ENCODE peak calls at places on chromosomes 7 and 10, in five cellular contexts. One of them, this sample, is unnamed.

GRCh38 chr7:156547884-156548561 is 92.6 kb upstream of the RNF32 start:
- DNase-seq in K562: no peak
- DNase-seq in H1: no peak
- DNase-seq in HepG2: no peak
- DNase-seq in GM12878: peak
- DNase-seq in this sample: no peak

GRCh38 chr7:17440831-17441230 is 142.4 kb downstream of the AHR start:
- DNase-seq in K562: no peak
- DNase-seq in H1: no peak
- DNase-seq in HepG2: no peak
- DNase-seq in GM12878: no peak
- DNase-seq in this sample: no peak

GRCh38 chr10:22849077-22849810 is 78.6 kb upstream of the ARMC3 start:
- DNase-seq in K562: no peak
- DNase-seq in H1: no peak
- DNase-seq in HepG2: peak
- DNase-seq in GM12878: no peak
- DNase-seq in this sample: no peak

GRCh38 chr7:80804581-80804980 is 114.3 kb downstream of the SEMA3C start:
- DNase-seq in K562: no peak
- DNase-seq in H1: no peak
- DNase-seq in HepG2: no peak
- DNase-seq in GM12878: no peak
- DNase-seq in this sample: no peak

GRCh38 chr7:146411975-146412374 is 295.4 kb downstream of the CNTNAP2 start:
- DNase-seq in K562: no peak
- DNase-seq in H1: peak
- DNase-seq in HepG2: no peak
- DNase-seq in GM12878: no peak
- DNase-seq in this sample: peak

GRCh38 chr7:3439333-3440030 is 138.4 kb downstream of the SDK1 start:
- DNase-seq in K562: no peak
- DNase-seq in H1: no peak
- DNase-seq in HepG2: no peak
- DNase-seq in GM12878: no peak
- DNase-seq in this sample: no peak

GRCh38 chr10:126422561-126422960 is 34.3 kb upstream of the ADAM12 start:
- DNase-seq in K562: no peak
- DNase-seq in H1: no peak
- DNase-seq in HepG2: no peak
- DNase-seq in GM12878: no peak
- DNase-seq in this sample: no peak

GRCh38 chr10:11138634-11139033 is 121.0 kb downstream of the CELF2 start:
- DNase-seq in K562: no peak
- DNase-seq in H1: no peak
- DNase-seq in HepG2: no peak
- DNase-seq in GM12878: no peak
- DNase-seq in this sample: no peak

GRCh38 chr7:37065779-37066271 is 341.5 kb upstream of the AOAH start:
- DNase-seq in K562: no peak
- DNase-seq in H1: no peak
- DNase-seq in HepG2: no peak
- DNase-seq in GM12878: peak
- DNase-seq in this sample: no peak

GRCh38 chr7:69787736-69788431 is 189.6 kb downstream of the AUTS2 start:
- DNase-seq in K562: no peak
- DNase-seq in H1: no peak
- DNase-seq in HepG2: no peak
- DNase-seq in GM12878: no peak
- DNase-seq in this sample: no peak

GRCh38 chr7:55326079-55326847 is 38.9 kb upstream of the LANCL2 start:
- DNase-seq in K562: no peak
- DNase-seq in H1: no peak
- DNase-seq in HepG2: no peak
- DNase-seq in GM12878: no peak
- DNase-seq in this sample: no peak

GRCh38 chr10:113273877-113274829 is 278.7 kb upstream of the HABP2 start:
- DNase-seq in K562: no peak
- DNase-seq in H1: no peak
- DNase-seq in HepG2: no peak
- DNase-seq in GM12878: no peak
- DNase-seq in this sample: no peak
- TF ChIP-seq ATF2 in K562: no peak
- TF ChIP-seq ATF2 in H1: no peak
- TF ChIP-seq ATF2 in HepG2: no peak
- TF ChIP-seq ATF2 in GM12878: no peak
- TF ChIP-seq ATF2 in this sample: no peak

DNA sequence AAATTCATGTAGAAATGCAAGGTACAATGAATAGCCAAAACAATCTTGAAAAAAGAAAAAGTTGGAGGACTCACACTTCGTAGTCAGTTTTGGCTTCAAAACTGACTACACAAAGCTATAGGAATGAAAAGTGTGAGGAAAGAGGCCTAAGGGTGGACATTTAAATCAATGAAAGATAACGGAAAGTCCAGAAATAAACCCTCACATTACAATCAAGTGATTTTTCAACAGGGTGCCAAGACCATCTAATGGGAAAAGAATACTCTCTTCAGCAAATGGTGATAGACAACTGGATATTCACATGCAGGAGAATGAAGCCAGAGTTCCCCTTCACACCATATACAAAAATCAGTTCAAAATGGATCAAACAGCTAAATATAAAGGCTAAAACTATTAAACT is 106.8 kb downstream of the SRPK2 start:
- DNase-seq in K562: no peak
- DNase-seq in H1: no peak
- DNase-seq in HepG2: no peak
- DNase-seq in GM12878: no peak
- DNase-seq in this sample: no peak
- TF ChIP-seq CTCF in K562: no peak
- TF ChIP-seq CTCF in H1: no peak
- TF ChIP-seq CTCF in HepG2: no peak
- TF ChIP-seq CTCF in GM12878: no peak
- TF ChIP-seq CTCF in this sample: no peak

GRCh38 chr7:28297821-28298439 is 114.4 kb upstream of the CREB5 start:
- DNase-seq in K562: no peak
- DNase-seq in H1: no peak
- DNase-seq in HepG2: no peak
- DNase-seq in GM12878: no peak
- DNase-seq in this sample: no peak
- TF ChIP-seq SP1 in K562: no peak
- TF ChIP-seq SP1 in H1: no peak
- TF ChIP-seq SP1 in HepG2: no peak
- TF ChIP-seq SP1 in GM12878: no peak
- TF ChIP-seq SP1 in this sample: no peak

GRCh38 chr7:107355616-107356015 is 114.2 kb upstream of the GPR22 start:
- DNase-seq in K562: no peak
- DNase-seq in H1: no peak
- DNase-seq in HepG2: no peak
- DNase-seq in GM12878: no peak
- DNase-seq in this sample: no peak
- TF ChIP-seq ATF2 in K562: no peak
- TF ChIP-seq ATF2 in H1: no peak
- TF ChIP-seq ATF2 in HepG2: no peak
- TF ChIP-seq ATF2 in GM12878: no peak
- TF ChIP-seq ATF2 in this sample: no peak

GRCh38 chr7:98266840-98267239 is 14.6 kb upstream of the BRI3 start:
- DNase-seq in K562: no peak
- DNase-seq in H1: no peak
- DNase-seq in HepG2: no peak
- DNase-seq in GM12878: no peak
- DNase-seq in this sample: no peak
- TF ChIP-seq CTCF in K562: no peak
- TF ChIP-seq CTCF in H1: peak
- TF ChIP-seq CTCF in HepG2: peak
- TF ChIP-seq CTCF in GM12878: peak
- TF ChIP-seq CTCF in this sample: no peak

GRCh38 chr7:155204744-155205367 is 92.8 kb upstream of the INSIG1 start:
- DNase-seq in K562: no peak
- DNase-seq in H1: no peak
- DNase-seq in HepG2: no peak
- DNase-seq in GM12878: no peak
- DNase-seq in this sample: no peak

GRCh38 chr7:155203882-155204691 is 93.6 kb upstream of the INSIG1 start:
- DNase-seq in K562: no peak
- DNase-seq in H1: no peak
- DNase-seq in HepG2: no peak
- DNase-seq in GM12878: no peak
- DNase-seq in this sample: no peak

GRCh38 chr7:155207335-155208002 is 90.2 kb upstream of the INSIG1 start:
- DNase-seq in K562: no peak
- DNase-seq in H1: no peak
- DNase-seq in HepG2: no peak
- DNase-seq in GM12878: no peak
- DNase-seq in this sample: no peak

GRCh38 chr7:155205368-155206285 is 92.1 kb upstream of the INSIG1 start:
- DNase-seq in K562: peak
- DNase-seq in H1: peak
- DNase-seq in HepG2: no peak
- DNase-seq in GM12878: peak
- DNase-seq in this sample: peak

DNA sequence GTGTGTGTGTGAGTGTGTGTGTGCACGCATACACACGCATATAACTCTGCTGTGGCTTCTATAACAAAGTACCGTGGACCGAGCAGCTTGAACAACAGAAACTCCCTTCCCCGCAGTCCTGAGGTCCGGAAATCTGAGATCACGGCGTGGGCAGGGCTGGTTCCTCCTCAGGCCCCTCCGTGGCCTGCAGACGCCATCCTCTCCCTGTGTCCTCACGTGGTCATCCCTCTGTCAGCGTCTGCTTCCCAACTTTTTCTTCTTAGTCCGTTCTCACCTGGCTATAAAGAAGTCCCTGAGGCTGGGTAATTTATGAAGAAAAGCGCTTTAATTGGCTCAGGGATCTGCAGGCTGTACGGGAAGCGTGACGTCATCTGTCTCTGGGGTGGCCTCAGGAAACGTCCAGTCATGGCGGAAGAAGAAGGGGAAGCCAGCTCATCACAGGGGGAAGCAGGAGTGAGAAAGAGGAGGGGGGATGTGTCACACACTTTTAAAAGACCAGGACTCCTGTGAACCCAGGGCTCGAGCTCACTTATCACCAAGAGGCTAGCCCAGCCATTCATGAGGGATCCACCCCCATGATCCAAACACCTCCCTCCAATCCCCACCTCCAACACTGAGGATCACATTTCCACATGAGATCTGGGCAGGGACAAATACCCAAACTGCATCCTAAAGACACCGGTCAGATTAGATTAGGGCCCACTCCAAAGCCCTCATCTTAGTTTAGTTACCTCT is 91.2 kb upstream of the INSIG1 start:
- DNase-seq in K562: peak
- DNase-seq in H1: no peak
- DNase-seq in HepG2: no peak
- DNase-seq in GM12878: peak
- DNase-seq in this sample: no peak
- TF ChIP-seq SP1 in K562: no peak
- TF ChIP-seq SP1 in H1: no peak
- TF ChIP-seq SP1 in HepG2: no peak
- TF ChIP-seq SP1 in GM12878: no peak
- TF ChIP-seq SP1 in this sample: no peak

DNA sequence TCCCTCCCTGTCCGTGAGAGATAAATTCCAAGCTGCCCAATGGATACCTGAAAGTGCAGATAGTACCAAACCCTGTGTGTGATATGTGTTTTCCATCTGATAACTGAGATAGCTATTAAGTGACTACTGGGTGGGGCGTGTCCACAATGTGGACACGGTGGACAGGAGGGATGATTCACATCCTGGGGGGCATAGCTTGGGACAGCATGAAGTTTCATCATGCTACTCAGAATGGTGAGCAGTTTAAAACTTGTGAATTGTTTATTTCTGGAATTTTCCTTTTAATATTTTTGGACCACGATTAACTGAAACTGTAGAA is 158.6 kb downstream of the CREB5 start:
- DNase-seq in K562: no peak
- DNase-seq in H1: no peak
- DNase-seq in HepG2: peak
- DNase-seq in GM12878: no peak
- DNase-seq in this sample: no peak
- TF ChIP-seq ATF2 in K562: no peak
- TF ChIP-seq ATF2 in H1: no peak
- TF ChIP-seq ATF2 in HepG2: no peak
- TF ChIP-seq ATF2 in GM12878: no peak
- TF ChIP-seq ATF2 in this sample: no peak

GRCh38 chr10:104322416-104322782 is 15.9 kb downstream of the ITPRIP start:
- DNase-seq in K562: no peak
- DNase-seq in H1: no peak
- DNase-seq in HepG2: no peak
- DNase-seq in GM12878: no peak
- DNase-seq in this sample: no peak
- TF ChIP-seq CTCF in K562: no peak
- TF ChIP-seq CTCF in H1: no peak
- TF ChIP-seq CTCF in HepG2: no peak
- TF ChIP-seq CTCF in GM12878: no peak
- TF ChIP-seq CTCF in this sample: no peak

GRCh38 chr7:23021581-23021980 is 7.7 kb upstream of the HYCC1 start:
- DNase-seq in K562: no peak
- DNase-seq in H1: no peak
- DNase-seq in HepG2: no peak
- DNase-seq in GM12878: no peak
- DNase-seq in this sample: no peak

GRCh38 chr7:23024454-23024853 is 10.5 kb upstream of the HYCC1 start:
- DNase-seq in K562: no peak
- DNase-seq in H1: no peak
- DNase-seq in HepG2: no peak
- DNase-seq in GM12878: no peak
- DNase-seq in this sample: no peak

GRCh38 chr7:23022831-23023230 is 8.9 kb upstream of the HYCC1 start:
- DNase-seq in K562: no peak
- DNase-seq in H1: no peak
- DNase-seq in HepG2: no peak
- DNase-seq in GM12878: no peak
- DNase-seq in this sample: no peak

GRCh38 chr7:23020742-23021401 is 6.9 kb upstream of the HYCC1 start:
- DNase-seq in K562: no peak
- DNase-seq in H1: no peak
- DNase-seq in HepG2: no peak
- DNase-seq in GM12878: no peak
- DNase-seq in this sample: no peak

GRCh38 chr7:23022258-23022745 is 8.4 kb upstream of the HYCC1 start:
- DNase-seq in K562: no peak
- DNase-seq in H1: no peak
- DNase-seq in HepG2: no peak
- DNase-seq in GM12878: no peak
- DNase-seq in this sample: no peak
- TF ChIP-seq SP1 in K562: no peak
- TF ChIP-seq SP1 in H1: no peak
- TF ChIP-seq SP1 in HepG2: no peak
- TF ChIP-seq SP1 in GM12878: no peak
- TF ChIP-seq SP1 in this sample: no peak